ENCODE peak calls at places on chromosomes 2 and 18, in nine cellular contexts. Q is MCF 10A; L is GM23248; P is T-cell; U is nephron progenitor cell; F is stimulated activated CD4-positive, alpha-beta T cell treated with anti-CD3 and anti-CD28 coated beads, Interleukin-2, amount 100 ng/mL, for 48 hours; A is OCI-M1; Y is COLO829; C is activated T-helper 1 cell treated with anti-CD3 and anti-CD28 coated beads, Interleukin-2, amount 50 U/mL, for 16 hours. I is an unnamed sample.

GRCh38 chr2:200929334-200930249 is 33.9 kb downstream of the ORC2 start:
- DNase-seq in A (no peak), L (peak), F (no peak), U (no peak), Q (no peak), C (no peak), P (no peak), Y (no peak), I (no peak)

GRCh38 chr2:54878182-54878581 is 154.7 kb downstream of the EML6 start:
- DNase-seq in F (no peak), C (no peak), L (no peak), P (no peak), Y (no peak), U (no peak), A (no peak), Q (no peak), I (no peak)

GRCh38 chr2:85506768-85507181 is 32.2 kb upstream of the MAT2A start:
- DNase-seq in F (no peak), Q (no peak), U (no peak), A (no peak), Y (no peak), C (no peak), P (no peak), L (peak), I (no peak)

GRCh38 chr2:8202139-8202538 is 479.7 kb upstream of the ID2 start:
- DNase-seq in Y (no peak), F (no peak), A (no peak), U (no peak), L (no peak), C (no peak), P (no peak), Q (peak), I (no peak)

GRCh38 chr18:58288922-58289797 is 245.1 kb downstream of the NEDD4L start:
- DNase-seq in L (peak), F (no peak), Y (no peak), C (no peak), P (no peak), A (no peak), U (peak), Q (peak), I (no peak)

GRCh38 chr2:236178921-236179652 is 10.9 kb upstream of the GBX2 start:
- DNase-seq in L (peak), Y (no peak), F (no peak), C (no peak), U (no peak), Q (no peak), P (no peak), A (no peak), I (no peak)

GRCh38 chr2:19363474-19363778 is 5.0 kb upstream of the OSR1 start:
- DNase-seq in Y (no peak), A (no peak), Q (no peak), P (no peak), F (no peak), C (no peak), L (no peak), U (no peak), I (no peak)

GRCh38 chr2:177636672-177637071 is 244.1 kb downstream of the AGPS start:
- DNase-seq in P (no peak), F (no peak), L (no peak), Q (no peak), A (peak), Y (no peak), U (no peak), C (no peak), I (no peak)

GRCh38 chr2:15943378-15943851 is 3.1 kb downstream of the MYCN start:
- DNase-seq in L (no peak), C (no peak), U (peak), F (no peak), Y (no peak), P (no peak), Q (no peak), A (no peak), I (no peak)

GRCh38 chr2:195662138-195662537 is 5.1 kb downstream of the SLC39A10 start:
- DNase-seq in C (no peak), P (no peak), A (peak), U (no peak), Y (no peak), L (no peak), F (no peak), Q (no peak), I (no peak)

GRCh38 chr2:215532844-215533243 is 97.0 kb upstream of the FN1 start:
- DNase-seq in Y (no peak), A (peak), F (no peak), L (no peak), U (no peak), Q (no peak), P (no peak), C (no peak), I (no peak)

GRCh38 chr18:35355140-35355618 is 11.0 kb upstream of the ZNF24 start:
- DNase-seq in F (peak), U (peak), L (peak), A (peak), Y (peak), Q (peak), C (peak), P (peak), I (peak)

GRCh38 chr2:206521612-206522011 is 78.3 kb downstream of the ADAM23 start:
- DNase-seq in U (no peak), P (no peak), Q (no peak), F (no peak), Y (no peak), A (no peak), L (no peak), C (no peak), I (no peak)

GRCh38 chr2:207042155-207042554 is 102.8 kb downstream of the CPO start:
- DNase-seq in Y (no peak), P (no peak), F (no peak), C (no peak), L (peak), A (no peak), U (no peak), Q (no peak), I (no peak)

GRCh38 chr2:126770466-126770865 is 114.5 kb downstream of the GYPC start:
- DNase-seq in U (no peak), P (no peak), A (no peak), F (no peak), C (no peak), Q (no peak), L (no peak), Y (no peak), I (no peak)

GRCh38 chr2:158464426-158465281 is 7.9 kb downstream of the PKP4 start:
- DNase-seq in A (peak), P (no peak), C (no peak), L (peak), F (no peak), U (no peak), Q (peak), Y (no peak), I (no peak)

GRCh38 chr2:75055820-75056675 is 97.6 kb downstream of the POLE4 start:
- DNase-seq in C (no peak), U (no peak), Y (no peak), Q (no peak), A (no peak), F (no peak), P (no peak), L (peak), I (no peak)

GRCh38 chr2:180505203-180505602 is 475.2 kb upstream of the UBE2E3 start:
- DNase-seq in A (peak), C (no peak), U (no peak), Y (no peak), F (no peak), L (peak), P (no peak), Q (peak), I (no peak)

GRCh38 chr2:86000131-86000937 is 105.4 kb downstream of the POLR1A start:
- DNase-seq in Y (no peak), C (no peak), Q (no peak), L (peak), P (no peak), U (no peak), A (peak), F (no peak), I (no peak)

GRCh38 chr18:65429601-65430000 is 321.2 kb upstream of the CDH7 start:
- DNase-seq in Q (no peak), A (no peak), L (no peak), U (no peak), F (no peak), C (no peak), Y (no peak), P (no peak), I (no peak)

GRCh38 chr2:72148975-72149555 is 1.4 kb upstream of the CYP26B1 start:
- DNase-seq in Q (no peak), A (no peak), F (no peak), P (no peak), L (peak), C (no peak), Y (no peak), U (peak), I (no peak)

GRCh38 chr2:71003396-71003795 is 8.7 kb upstream of the TEX261 start:
- DNase-seq in C (no peak), U (no peak), P (no peak), A (no peak), Q (no peak), Y (no peak), F (no peak), L (no peak), I (no peak)

GRCh38 chr2:107062599-107063196 is 176.7 kb upstream of the ST6GAL2 start:
- DNase-seq in C (no peak), F (no peak), L (no peak), Q (no peak), P (no peak), A (no peak), Y (no peak), U (no peak), I (no peak)

GRCh38 chr2:226885769-226886435 is 50.0 kb downstream of the RHBDD1 start:
- DNase-seq in P (no peak), Y (no peak), L (peak), C (no peak), U (no peak), Q (peak), A (no peak), F (no peak), I (no peak)